ENCODE peak calls at places on chromosomes 1 and 21, in six cellular contexts. One of them, this sample, is unnamed.

GRCh38 chr1:185318431-185319151 is 1.5 kb upstream of the IVNS1ABP start:
- DNase-seq in cardiac fibroblast: no peak
- DNase-seq in A549: no peak
- DNase-seq in naive thymus-derived CD4-positive, alpha-beta T cell: no peak
- DNase-seq in fibroblast of lung: no peak
- DNase-seq in colonic mucosa: no peak
- DNase-seq in this sample: no peak

GRCh38 chr1:167509587-167509986 is 8.7 kb downstream of the CD247 start:
- DNase-seq in cardiac fibroblast: no peak
- DNase-seq in fibroblast of lung: no peak
- DNase-seq in colonic mucosa: no peak
- DNase-seq in naive thymus-derived CD4-positive, alpha-beta T cell: no peak
- DNase-seq in A549: no peak
- DNase-seq in this sample: no peak

GRCh38 chr1:209854196-209854595 is 26.4 kb downstream of the UTP25 start:
- DNase-seq in cardiac fibroblast: no peak
- DNase-seq in colonic mucosa: no peak
- DNase-seq in naive thymus-derived CD4-positive, alpha-beta T cell: no peak
- DNase-seq in fibroblast of lung: no peak
- DNase-seq in A549: no peak
- DNase-seq in this sample: no peak

GRCh38 chr1:76156987-76157386 is 82.4 kb downstream of the ST6GALNAC3 start:
- DNase-seq in colonic mucosa: no peak
- DNase-seq in naive thymus-derived CD4-positive, alpha-beta T cell: no peak
- DNase-seq in fibroblast of lung: no peak
- DNase-seq in A549: no peak
- DNase-seq in cardiac fibroblast: no peak
- DNase-seq in this sample: no peak

GRCh38 chr1:230495891-230496385 is 69.8 kb upstream of the PGBD5 start:
- DNase-seq in cardiac fibroblast: peak; percentile 5
- DNase-seq in naive thymus-derived CD4-positive, alpha-beta T cell: no peak
- DNase-seq in A549: peak; percentile 22
- DNase-seq in fibroblast of lung: no peak
- DNase-seq in colonic mucosa: no peak
- DNase-seq in this sample: no peak

GRCh38 chr1:85504417-85504816 is 39.5 kb upstream of the DDAH1 start:
- DNase-seq in naive thymus-derived CD4-positive, alpha-beta T cell: no peak
- DNase-seq in A549: no peak
- DNase-seq in colonic mucosa: no peak
- DNase-seq in cardiac fibroblast: peak; percentile 50
- DNase-seq in fibroblast of lung: peak; percentile 60
- DNase-seq in this sample: no peak

GRCh38 chr1:50425376-50426107 is 2.3 kb upstream of the DMRTA2 start:
- DNase-seq in naive thymus-derived CD4-positive, alpha-beta T cell: no peak
- DNase-seq in fibroblast of lung: no peak
- DNase-seq in A549: peak; percentile 60
- DNase-seq in colonic mucosa: no peak
- DNase-seq in cardiac fibroblast: no peak
- DNase-seq in this sample: no peak

GRCh38 chr21:27681841-27682240 is 715.0 kb upstream of the ADAMTS5 start:
- DNase-seq in A549: no peak
- DNase-seq in fibroblast of lung: peak; percentile 18
- DNase-seq in naive thymus-derived CD4-positive, alpha-beta T cell: no peak
- DNase-seq in cardiac fibroblast: peak; percentile 58
- DNase-seq in colonic mucosa: no peak
- DNase-seq in this sample: peak; percentile 69

GRCh38 chr1:228059536-228060457 is 22.7 kb upstream of the ARF1 start:
- DNase-seq in cardiac fibroblast: peak; percentile 27
- DNase-seq in fibroblast of lung: no peak
- DNase-seq in naive thymus-derived CD4-positive, alpha-beta T cell: no peak
- DNase-seq in colonic mucosa: peak; percentile 100
- DNase-seq in A549: peak; percentile 73
- DNase-seq in this sample: no peak
- H3K4me3 ChIP-seq in cardiac fibroblast: peak overlapping the region; percentile 14
- H3K4me3 ChIP-seq in fibroblast of lung: no peak overlapping the region
- H3K4me3 ChIP-seq in naive thymus-derived CD4-positive, alpha-beta T cell: peak overlapping the region; percentile 48
- H3K4me3 ChIP-seq in colonic mucosa: peak overlapping the region; percentile 33
- H3K4me3 ChIP-seq in A549: peak overlapping the region; percentile 59
- H3K4me3 ChIP-seq in this sample: no peak overlapping the region

GRCh38 chr21:38773108-38774061 is 32.3 kb upstream of the ETS2 start:
- DNase-seq in A549: peak; percentile 49
- DNase-seq in colonic mucosa: no peak
- DNase-seq in fibroblast of lung: peak; percentile 97
- DNase-seq in cardiac fibroblast: peak; percentile 99
- DNase-seq in naive thymus-derived CD4-positive, alpha-beta T cell: no peak
- DNase-seq in this sample: peak; percentile 96
- H3K4me3 ChIP-seq in A549: no peak overlapping the region
- H3K4me3 ChIP-seq in colonic mucosa: no peak overlapping the region
- H3K4me3 ChIP-seq in fibroblast of lung: no peak overlapping the region
- H3K4me3 ChIP-seq in cardiac fibroblast: no peak overlapping the region
- H3K4me3 ChIP-seq in naive thymus-derived CD4-positive, alpha-beta T cell: no peak overlapping the region
- H3K4me3 ChIP-seq in this sample: no peak overlapping the region

DNA sequence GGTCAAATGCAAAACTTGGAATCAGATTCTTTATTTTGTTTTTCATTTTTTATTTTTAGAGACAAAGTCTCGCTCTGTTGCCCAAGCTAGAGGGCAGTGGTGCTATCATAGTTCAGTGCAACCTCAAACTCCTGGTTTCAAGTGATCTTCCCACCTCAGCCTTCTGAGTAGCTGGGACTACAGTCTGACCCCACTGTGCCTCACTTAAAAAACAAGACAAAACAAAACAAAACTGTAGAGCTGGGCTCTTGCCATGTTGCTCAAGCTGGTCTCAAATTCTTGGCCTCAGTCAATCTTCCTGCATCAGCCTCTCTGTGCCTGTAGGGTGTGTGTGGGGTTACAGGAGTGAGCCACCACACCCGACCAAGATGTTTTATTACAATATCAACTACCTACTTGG is 396.0 kb upstream of the USP24 start:
- DNase-seq in fibroblast of lung: no peak
- DNase-seq in A549: no peak
- DNase-seq in cardiac fibroblast: peak; percentile 62
- DNase-seq in naive thymus-derived CD4-positive, alpha-beta T cell: no peak
- DNase-seq in colonic mucosa: no peak
- DNase-seq in this sample: peak; percentile 44
- H3K4me3 ChIP-seq in fibroblast of lung: no peak overlapping the region
- H3K4me3 ChIP-seq in A549: no peak overlapping the region
- H3K4me3 ChIP-seq in cardiac fibroblast: no peak overlapping the region
- H3K4me3 ChIP-seq in naive thymus-derived CD4-positive, alpha-beta T cell: no peak overlapping the region
- H3K4me3 ChIP-seq in colonic mucosa: no peak overlapping the region
- H3K4me3 ChIP-seq in this sample: no peak overlapping the region

DNA sequence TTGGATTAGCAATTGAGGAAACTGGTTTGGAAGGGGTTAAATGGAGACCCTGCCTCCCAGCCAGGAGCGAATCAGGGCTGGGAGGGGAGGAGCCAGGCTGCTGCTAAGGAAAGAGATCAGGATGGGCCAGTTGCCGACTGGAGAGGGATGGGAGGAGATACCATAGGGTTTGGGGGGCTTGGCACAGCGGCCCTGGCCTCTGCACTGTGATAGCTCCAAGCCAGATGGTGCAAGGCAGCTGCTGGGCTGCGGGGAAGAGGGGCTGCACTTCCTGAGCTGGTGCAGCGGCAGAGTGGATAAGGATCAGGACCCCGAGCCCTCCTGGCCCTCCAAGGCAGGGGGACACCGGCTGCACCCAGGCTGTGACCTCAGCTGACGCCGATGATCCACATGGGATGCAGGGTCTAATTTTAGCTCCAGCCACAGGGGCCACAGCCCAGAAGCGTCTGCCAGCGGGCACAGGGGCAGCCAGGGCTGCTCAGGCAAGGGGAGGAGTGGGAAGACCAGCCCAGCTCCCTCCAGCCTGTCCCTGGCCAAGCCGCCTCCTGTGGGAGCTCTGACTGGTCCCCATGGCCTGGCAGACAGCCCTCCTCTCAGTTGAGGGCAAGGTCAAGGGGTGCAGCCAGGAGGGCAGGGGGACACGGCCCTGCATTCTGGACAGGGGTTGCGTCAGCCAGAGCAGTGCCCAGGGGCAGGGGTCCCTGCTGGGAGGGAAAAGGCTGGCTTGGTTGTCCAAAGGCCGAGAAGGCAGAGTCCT is at the start of gene EXTL1:
- DNase-seq in fibroblast of lung: peak; percentile 76
- DNase-seq in cardiac fibroblast: no peak
- DNase-seq in colonic mucosa: no peak
- DNase-seq in A549: no peak
- DNase-seq in naive thymus-derived CD4-positive, alpha-beta T cell: no peak
- DNase-seq in this sample: peak; percentile 74
- H3K4me3 ChIP-seq in fibroblast of lung: no peak within 1 kb of the TSS
- H3K4me3 ChIP-seq in cardiac fibroblast: no peak within 1 kb of the TSS
- H3K4me3 ChIP-seq in colonic mucosa: no peak within 1 kb of the TSS
- H3K4me3 ChIP-seq in A549: no peak within 1 kb of the TSS
- H3K4me3 ChIP-seq in naive thymus-derived CD4-positive, alpha-beta T cell: no peak within 1 kb of the TSS
- H3K4me3 ChIP-seq in this sample: peak within 1 kb of the TSS; percentile 63

DNA sequence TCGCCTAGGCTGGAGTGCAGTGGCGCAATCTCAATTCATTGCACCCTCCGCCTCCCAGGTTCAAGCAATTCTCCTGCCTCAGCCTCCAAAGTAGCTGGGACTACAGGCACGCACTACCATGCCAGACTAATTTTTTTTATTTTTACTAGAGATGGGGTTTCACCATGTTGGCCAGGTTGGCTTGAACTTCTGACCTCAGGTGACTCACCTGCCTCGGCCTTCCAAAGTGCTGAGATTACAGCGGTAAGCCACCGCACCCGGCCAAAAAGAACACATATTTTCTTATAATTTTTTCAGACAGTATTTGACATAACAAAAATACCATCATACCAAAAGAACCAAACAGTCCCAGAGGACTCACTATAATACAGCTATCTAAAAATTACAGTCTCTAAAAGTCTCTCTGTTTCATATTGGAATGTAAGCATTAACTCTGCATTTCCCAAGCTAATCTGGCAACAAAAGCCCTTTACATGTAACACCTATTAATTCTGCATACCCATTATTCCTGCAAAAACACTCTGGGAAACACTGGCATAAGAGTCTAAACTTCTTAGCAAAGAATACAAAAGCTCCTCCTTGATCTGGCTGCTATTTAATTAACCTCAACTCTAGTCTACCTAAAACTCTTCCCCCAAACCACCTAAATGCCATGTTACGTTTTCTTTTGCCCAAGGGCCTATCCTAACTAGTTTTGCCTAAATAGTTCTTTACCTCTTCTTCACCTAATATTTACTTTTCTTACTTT is 26.9 kb downstream of the WDR26 start:
- DNase-seq in colonic mucosa: no peak
- DNase-seq in fibroblast of lung: peak; percentile 69
- DNase-seq in A549: no peak
- DNase-seq in naive thymus-derived CD4-positive, alpha-beta T cell: no peak
- DNase-seq in cardiac fibroblast: peak; percentile 33
- DNase-seq in this sample: no peak
- H3K4me3 ChIP-seq in colonic mucosa: no peak overlapping the region
- H3K4me3 ChIP-seq in fibroblast of lung: no peak overlapping the region
- H3K4me3 ChIP-seq in A549: no peak overlapping the region
- H3K4me3 ChIP-seq in naive thymus-derived CD4-positive, alpha-beta T cell: no peak overlapping the region
- H3K4me3 ChIP-seq in cardiac fibroblast: no peak overlapping the region
- H3K4me3 ChIP-seq in this sample: no peak overlapping the region

GRCh38 chr1:20365421-20366075 is 74.9 kb downstream of the VWA5B1 start:
- DNase-seq in fibroblast of lung: no peak
- DNase-seq in A549: no peak
- DNase-seq in colonic mucosa: no peak
- DNase-seq in cardiac fibroblast: no peak
- DNase-seq in naive thymus-derived CD4-positive, alpha-beta T cell: no peak
- DNase-seq in this sample: no peak
- H3K4me3 ChIP-seq in fibroblast of lung: no peak overlapping the region
- H3K4me3 ChIP-seq in A549: no peak overlapping the region
- H3K4me3 ChIP-seq in colonic mucosa: no peak overlapping the region
- H3K4me3 ChIP-seq in cardiac fibroblast: no peak overlapping the region
- H3K4me3 ChIP-seq in naive thymus-derived CD4-positive, alpha-beta T cell: no peak overlapping the region
- H3K4me3 ChIP-seq in this sample: no peak overlapping the region

DNA sequence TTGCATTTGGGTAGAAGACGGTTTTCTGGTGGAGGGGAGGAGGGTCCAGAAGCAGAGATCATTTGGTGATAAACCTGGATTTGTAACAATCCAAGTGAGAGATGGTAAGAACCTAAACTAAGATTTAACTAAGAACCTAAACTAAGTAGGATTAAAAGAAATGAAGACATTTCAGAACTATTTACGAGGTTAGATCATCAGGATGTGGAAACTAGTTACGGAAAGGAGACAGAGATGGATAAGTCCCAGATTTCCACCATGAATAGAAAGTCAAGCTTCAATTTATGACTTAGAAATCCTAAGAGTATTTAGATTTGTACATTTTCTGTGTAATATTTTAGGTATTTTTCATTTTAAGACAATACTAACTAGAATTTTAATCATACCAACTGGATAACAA is 86.3 kb downstream of the SEC16B start:
- DNase-seq in colonic mucosa: no peak
- DNase-seq in A549: no peak
- DNase-seq in naive thymus-derived CD4-positive, alpha-beta T cell: no peak
- DNase-seq in fibroblast of lung: no peak
- DNase-seq in cardiac fibroblast: no peak
- DNase-seq in this sample: no peak
- H3K4me3 ChIP-seq in colonic mucosa: no peak overlapping the region
- H3K4me3 ChIP-seq in A549: no peak overlapping the region
- H3K4me3 ChIP-seq in naive thymus-derived CD4-positive, alpha-beta T cell: no peak overlapping the region
- H3K4me3 ChIP-seq in fibroblast of lung: no peak overlapping the region
- H3K4me3 ChIP-seq in cardiac fibroblast: no peak overlapping the region
- H3K4me3 ChIP-seq in this sample: no peak overlapping the region

GRCh38 chr1:119715542-119715941 is 3.8 kb downstream of the PHGDH start:
- DNase-seq in A549: no peak
- DNase-seq in colonic mucosa: no peak
- DNase-seq in fibroblast of lung: peak; percentile 25
- DNase-seq in cardiac fibroblast: peak; percentile 18
- DNase-seq in naive thymus-derived CD4-positive, alpha-beta T cell: no peak
- DNase-seq in this sample: peak; percentile 10

GRCh38 chr1:119714583-119714982 is 2.8 kb downstream of the PHGDH start:
- DNase-seq in colonic mucosa: no peak
- DNase-seq in naive thymus-derived CD4-positive, alpha-beta T cell: no peak
- DNase-seq in cardiac fibroblast: peak; percentile 3
- DNase-seq in fibroblast of lung: no peak
- DNase-seq in A549: no peak
- DNase-seq in this sample: no peak

GRCh38 chr1:119712342-119713038 is 756 bp downstream of the PHGDH start:
- DNase-seq in cardiac fibroblast: peak; percentile 87
- DNase-seq in fibroblast of lung: peak; percentile 88
- DNase-seq in colonic mucosa: peak; percentile 41
- DNase-seq in A549: peak; percentile 48
- DNase-seq in naive thymus-derived CD4-positive, alpha-beta T cell: no peak
- DNase-seq in this sample: peak; percentile 93

GRCh38 chr1:119713039-119713537 is 1.4 kb downstream of the PHGDH start:
- DNase-seq in colonic mucosa: no peak
- DNase-seq in fibroblast of lung: peak; percentile 42
- DNase-seq in cardiac fibroblast: peak; percentile 26
- DNase-seq in A549: no peak
- DNase-seq in naive thymus-derived CD4-positive, alpha-beta T cell: no peak
- DNase-seq in this sample: peak; percentile 31

GRCh38 chr1:119713538-119714456 is 2.1 kb downstream of the PHGDH start:
- DNase-seq in A549: no peak
- DNase-seq in fibroblast of lung: peak; percentile 30
- DNase-seq in colonic mucosa: no peak
- DNase-seq in naive thymus-derived CD4-positive, alpha-beta T cell: no peak
- DNase-seq in cardiac fibroblast: peak; percentile 8
- DNase-seq in this sample: peak; percentile 23
- H3K4me3 ChIP-seq in A549: peak overlapping the region; percentile 95
- H3K4me3 ChIP-seq in fibroblast of lung: peak overlapping the region; percentile 52
- H3K4me3 ChIP-seq in colonic mucosa: no peak overlapping the region
- H3K4me3 ChIP-seq in naive thymus-derived CD4-positive, alpha-beta T cell: no peak overlapping the region
- H3K4me3 ChIP-seq in cardiac fibroblast: peak overlapping the region; percentile 60
- H3K4me3 ChIP-seq in this sample: peak overlapping the region; percentile 74

GRCh38 chr21:17472167-17472566 is 40.7 kb upstream of the CXADR start:
- DNase-seq in colonic mucosa: no peak
- DNase-seq in A549: no peak
- DNase-seq in naive thymus-derived CD4-positive, alpha-beta T cell: no peak
- DNase-seq in fibroblast of lung: no peak
- DNase-seq in cardiac fibroblast: no peak
- DNase-seq in this sample: no peak
- H3K4me3 ChIP-seq in colonic mucosa: no peak overlapping the region
- H3K4me3 ChIP-seq in A549: no peak overlapping the region
- H3K4me3 ChIP-seq in naive thymus-derived CD4-positive, alpha-beta T cell: no peak overlapping the region
- H3K4me3 ChIP-seq in fibroblast of lung: no peak overlapping the region
- H3K4me3 ChIP-seq in cardiac fibroblast: no peak overlapping the region
- H3K4me3 ChIP-seq in this sample: no peak overlapping the region